ENCODE peak calls at places on chromosomes 12 and 14, in ten cellular contexts. D, X, L, V, N, B, G, P, Y and I are unnamed samples.

GRCh38 chr12:123905319-123905925 is 67.2 kb downstream of the CCDC92 start:
- DNase-seq in B (no peak), Y (peak; percentile 50), G (peak; percentile 73), N (peak; percentile 62), V (no peak), D (no peak), L (peak; percentile 76), X (no peak), P (peak; percentile 51), I (peak; percentile 41)

GRCh38 chr12:32211769-32212156 is 105.1 kb downstream of the BICD1 start:
- DNase-seq in Y (no peak), P (no peak), X (no peak), B (no peak), D (no peak), N (no peak), V (no peak), G (no peak), L (no peak), I (no peak)

GRCh38 chr12:42237853-42238239 is 202 bp downstream of the YAF2 start:
- DNase-seq in Y (no peak), G (no peak), N (no peak), P (no peak), D (no peak), L (no peak), X (no peak), B (no peak), V (no peak), I (peak; percentile 14)

GRCh38 chr12:129083121-129083520 is 229.8 kb downstream of the GLT1D1 start:
- DNase-seq in B (no peak), G (no peak), X (no peak), N (no peak), L (no peak), D (no peak), P (no peak), V (no peak), Y (no peak), I (no peak)

GRCh38 chr14:104936361-104937155 is 11.9 kb downstream of the PLD4 start:
- DNase-seq in X (peak; percentile 58), G (no peak), Y (no peak), N (no peak), L (no peak), D (no peak), B (no peak), V (no peak), P (no peak), I (no peak)

GRCh38 chr12:12560587-12561304 is 1.9 kb downstream of the DUSP16 start:
- DNase-seq in V (no peak), B (peak; percentile 78), G (peak; percentile 74), X (peak; percentile 81), D (no peak), L (peak; percentile 23), N (peak; percentile 68), P (no peak), Y (no peak), I (no peak)

GRCh38 chr14:67332468-67332867 is 27.1 kb downstream of the ATP6V1D start:
- DNase-seq in P (no peak), X (no peak), D (no peak), G (no peak), L (no peak), V (no peak), Y (no peak), B (no peak), N (no peak), I (no peak)

GRCh38 chr12:30925607-30926242 is 823 bp upstream of the TSPAN11 start:
- DNase-seq in V (no peak), N (no peak), X (no peak), D (no peak), L (no peak), B (no peak), G (no peak), Y (no peak), P (no peak), I (no peak)

GRCh38 chr12:16573652-16574077 is 32.3 kb downstream of the LMO3 start:
- DNase-seq in Y (no peak), N (peak; percentile 11), P (no peak), G (no peak), B (no peak), X (peak; percentile 76), D (no peak), L (no peak), V (no peak), I (no peak)
- TF ChIP-seq POLR2AphosphoS5 in Y (no peak), N (no peak), P (no peak), G (no peak), B (no peak), X (peak; percentile 28), D (no peak), L (no peak), V (no peak), I (no peak)

DNA sequence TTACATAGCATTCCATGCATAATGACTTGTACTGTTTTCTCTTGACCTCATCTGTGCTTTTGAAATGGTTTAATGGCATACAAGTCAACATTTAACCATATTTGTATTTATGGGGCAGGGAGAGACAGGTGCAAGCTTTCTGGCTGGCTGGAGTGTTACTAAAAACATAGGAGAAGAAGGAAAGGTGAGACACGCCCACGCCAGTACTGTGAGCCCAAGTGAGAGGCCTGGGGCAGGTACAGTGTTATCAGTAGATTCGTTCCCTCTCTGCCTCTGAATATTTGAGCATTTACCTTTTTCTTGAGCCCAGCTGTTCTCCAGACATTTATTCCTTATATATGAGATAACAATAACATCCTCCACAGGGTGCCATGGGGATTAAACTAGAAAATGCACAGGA is 34.7 kb upstream of the TUBA1C start:
- DNase-seq in D (no peak), X (no peak), L (no peak), N (no peak), V (no peak), Y (no peak), P (no peak), G (no peak), B (no peak), I (no peak)
- TF ChIP-seq POLR2A in D (no peak), X (no peak), L (no peak), N (no peak), V (no peak), Y (no peak), P (no peak), G (no peak), B (no peak), I (no peak)

GRCh38 chr12:26007563-26007962 is 49.1 kb downstream of the RASSF8 start:
- DNase-seq in P (no peak), D (no peak), G (no peak), X (no peak), N (no peak), V (no peak), L (no peak), B (no peak), Y (no peak), I (no peak)

GRCh38 chr12:26014085-26014484 is 55.6 kb downstream of the RASSF8 start:
- DNase-seq in Y (no peak), V (no peak), X (no peak), B (no peak), G (no peak), L (no peak), D (no peak), P (no peak), N (no peak), I (no peak)

GRCh38 chr12:26009593-26009992 is 51.1 kb downstream of the RASSF8 start:
- DNase-seq in B (no peak), P (no peak), V (no peak), N (no peak), G (no peak), X (no peak), L (no peak), Y (no peak), D (no peak), I (no peak)

GRCh38 chr12:26010293-26010821 is 51.9 kb downstream of the RASSF8 start:
- DNase-seq in N (no peak), X (no peak), Y (no peak), G (peak; percentile 43), V (no peak), P (no peak), L (no peak), D (no peak), B (no peak), I (no peak)

DNA sequence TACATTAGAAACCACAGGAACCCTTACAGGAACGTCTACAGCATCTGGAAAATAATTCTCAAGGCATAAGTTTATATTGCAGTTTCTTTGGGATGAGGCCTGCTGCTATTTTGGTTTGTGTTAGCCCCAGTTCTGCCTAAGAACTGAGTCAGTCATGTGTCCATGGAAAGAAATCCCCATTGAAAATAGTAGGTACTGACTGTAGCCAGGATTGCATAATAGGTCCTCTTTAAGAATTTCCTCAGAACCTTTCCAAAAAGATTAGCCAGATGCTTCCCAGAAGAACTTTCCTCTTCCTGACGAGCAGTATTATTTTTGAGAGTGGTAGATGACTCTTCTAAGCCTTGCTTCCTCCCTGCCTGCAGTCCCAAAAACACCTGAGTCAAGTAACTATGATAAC is 52.6 kb downstream of the RASSF8 start:
- DNase-seq in P (no peak), Y (no peak), D (no peak), N (no peak), V (no peak), B (no peak), X (peak; percentile 71), G (no peak), L (no peak), I (no peak)
- TF ChIP-seq POLR2AphosphoS5 in P (no peak), Y (no peak), D (no peak), N (peak; percentile 45), V (no peak), B (peak; percentile 18), X (peak; percentile 57), G (no peak), L (no peak), I (no peak)

GRCh38 chr14:94677747-94678146 is 65.6 kb downstream of the SERPINA3 start:
- DNase-seq in V (no peak), Y (no peak), G (no peak), L (peak; percentile 22), P (no peak), N (no peak), X (peak; percentile 56), D (no peak), B (no peak), I (no peak)

GRCh38 chr14:94679941-94680340 is 67.8 kb downstream of the SERPINA3 start:
- DNase-seq in P (no peak), L (peak; percentile 11), G (no peak), Y (no peak), N (no peak), D (no peak), X (peak; percentile 50), B (no peak), V (peak; percentile 63), I (no peak)

GRCh38 chr14:94677239-94677612 is 65.0 kb downstream of the SERPINA3 start:
- DNase-seq in X (peak; percentile 30), D (no peak), V (no peak), B (no peak), Y (no peak), N (no peak), L (no peak), G (no peak), P (no peak), I (no peak)

GRCh38 chr14:94680498-94681288 is 68.5 kb downstream of the SERPINA3 start:
- DNase-seq in X (peak; percentile 41), V (no peak), P (no peak), Y (no peak), B (no peak), D (no peak), N (no peak), G (no peak), L (no peak), I (no peak)

DNA sequence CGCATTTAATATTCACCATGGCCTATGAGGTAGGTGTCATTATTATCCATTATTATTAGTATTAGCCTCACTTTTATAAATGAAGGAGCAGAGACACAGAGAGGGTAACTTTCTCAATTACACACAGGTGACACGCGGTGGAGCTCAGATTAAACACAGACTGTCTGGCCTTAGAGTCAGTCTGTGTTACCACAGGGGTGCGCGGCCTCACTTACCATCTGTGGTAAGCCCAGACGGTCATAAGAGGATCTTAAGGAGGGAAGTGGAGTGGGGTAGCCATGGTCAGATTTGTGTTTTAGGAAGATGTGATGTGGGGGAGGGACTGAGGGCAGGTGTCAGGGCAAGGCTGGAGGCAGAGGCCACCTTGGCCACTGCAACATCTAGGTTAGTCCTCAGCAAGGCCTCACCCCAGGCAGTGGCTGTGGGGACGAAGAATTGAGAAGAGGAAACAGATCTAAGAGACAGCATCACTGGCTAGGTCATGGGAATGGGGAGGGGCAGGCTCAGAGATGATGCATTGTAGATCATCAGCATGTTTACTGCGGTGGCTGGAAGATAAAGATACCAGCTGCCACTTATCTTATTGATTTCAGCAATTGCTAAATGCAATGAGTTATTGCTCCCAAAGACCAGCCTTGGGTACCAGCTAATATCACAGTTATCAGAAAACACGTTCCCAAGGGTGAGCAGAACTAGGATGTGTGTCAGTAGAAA is 67.1 kb downstream of the SERPINA3 start:
- DNase-seq in V (peak; percentile 12), X (peak; percentile 27), P (no peak), N (no peak), L (no peak), B (no peak), D (no peak), G (no peak), Y (no peak), I (no peak)
- TF ChIP-seq POLR2A in V (no peak), X (no peak), P (no peak), N (no peak), L (no peak), B (no peak), D (no peak), G (no peak), Y (no peak), I (no peak)